ENCODE peak calls at places on chromosomes 11 and 22, in six cellular contexts. R is K562, A is iPS DF 6.9, M is breast epithelium, N is keratinocyte, G is psoas muscle. C is an unnamed sample.
A peak's percentile ranks its signal among the peaks of the same experiment; 100 is the strongest.

GRCh38 chr22:20750461-20751184 is 23.3 kb upstream of the SERPIND1 start:
- DNase-seq in N (peak; percentile 28), G (peak; percentile 82), R (no peak), A (no peak), M (peak; percentile 62), C (no peak)

GRCh38 chr11:11230802-11231562 is 122.1 kb downstream of the CSNK2A3 start:
- DNase-seq in N (no peak), A (peak; percentile 22), M (no peak), G (no peak), R (peak; percentile 25), C (no peak)

GRCh38 chr11:121889168-121889567 is 226.8 kb downstream of the BLID start:
- DNase-seq in N (no peak), A (no peak), M (no peak), R (no peak), G (peak; percentile 23), C (no peak)

GRCh38 chr11:20308601-20309000 is 54.9 kb upstream of the HTATIP2 start:
- DNase-seq in G (no peak), M (no peak), N (no peak), A (no peak), R (no peak), C (no peak)

GRCh38 chr11:33703771-33704170 is 3.1 kb upstream of the C11orf91 start:
- DNase-seq in R (no peak), M (peak; percentile 63), G (peak; percentile 37), N (no peak), A (no peak), C (no peak)

GRCh38 chr11:126268361-126268707 is 361 bp downstream of the SRPRA start:
- DNase-seq in R (peak; percentile 76), M (no peak), N (no peak), G (no peak), A (no peak), C (no peak)

GRCh38 chr11:118264568-118265470 is 722 bp upstream of the MPZL2 start:
- DNase-seq in N (no peak), M (no peak), R (no peak), G (no peak), A (no peak), C (no peak)

GRCh38 chr11:697028-697491 is 1.4 kb downstream of the TMEM80 start:
- DNase-seq in G (no peak), A (no peak), R (no peak), N (no peak), M (no peak), C (no peak)

GRCh38 chr11:60838132-60838531 is 3.8 kb upstream of the CCDC86 start:
- DNase-seq in M (no peak), G (no peak), N (no peak), R (peak; percentile 64), A (no peak), C (no peak)

GRCh38 chr11:77821349-77821851 is 456 bp downstream of the AAMDC start:
- DNase-seq in G (peak; percentile 22), M (no peak), N (no peak), A (no peak), R (no peak), C (peak; percentile 63)

GRCh38 chr11:61666684-61667297 is 13.4 kb upstream of the DAGLA start:
- DNase-seq in M (no peak), G (no peak), R (no peak), A (no peak), N (no peak), C (no peak)

GRCh38 chr11:47143322-47143721 is 33.4 kb downstream of the ARFGAP2 start:
- DNase-seq in M (peak; percentile 83), A (no peak), R (no peak), N (no peak), G (no peak), C (no peak)

GRCh38 chr11:34669458-34669857 is 48.6 kb downstream of the EHF start:
- DNase-seq in A (no peak), R (no peak), G (no peak), N (no peak), M (no peak), C (no peak)

GRCh38 chr11:21838422-21838821 is 354.5 kb upstream of the ANO5 start:
- DNase-seq in R (no peak), A (no peak), G (no peak), M (no peak), N (no peak), C (no peak)

GRCh38 chr11:6297831-6298230 is 22.5 kb downstream of the CAVIN3 start:
- DNase-seq in M (no peak), A (no peak), G (no peak), R (no peak), N (no peak), C (no peak)

GRCh38 chr22:47060718-47061117 is 298.3 kb downstream of the TBC1D22A start:
- DNase-seq in N (no peak), A (no peak), G (no peak), M (no peak), R (no peak), C (no peak)

GRCh38 chr11:93216511-93217121 is 18.8 kb upstream of the SLC36A4 start:
- DNase-seq in A (no peak), G (no peak), R (no peak), N (no peak), M (no peak), C (no peak)

GRCh38 chr11:62012451-62013265 is 45.2 kb upstream of the FTH1 start:
- DNase-seq in G (no peak), R (no peak), N (no peak), M (peak; percentile 90), A (no peak), C (no peak)

GRCh38 chr11:35305670-35306382 is 113.5 kb downstream of the SLC1A2 start:
- DNase-seq in G (no peak), M (no peak), R (peak; percentile 50), A (peak; percentile 43), N (no peak), C (no peak)

GRCh38 chr11:117950999-117951961 is 22.1 kb upstream of the TMPRSS13 start:
- DNase-seq in A (no peak), N (no peak), G (no peak), R (no peak), M (no peak), C (no peak)

GRCh38 chr11:12762283-12762682 is 88.1 kb downstream of the TEAD1 start:
- DNase-seq in A (no peak), G (no peak), M (no peak), N (no peak), R (no peak), C (no peak)

GRCh38 chr11:105177658-105178057 is 38.1 kb upstream of the CARD18 start:
- DNase-seq in G (no peak), N (no peak), R (no peak), M (no peak), A (no peak), C (no peak)

DNA sequence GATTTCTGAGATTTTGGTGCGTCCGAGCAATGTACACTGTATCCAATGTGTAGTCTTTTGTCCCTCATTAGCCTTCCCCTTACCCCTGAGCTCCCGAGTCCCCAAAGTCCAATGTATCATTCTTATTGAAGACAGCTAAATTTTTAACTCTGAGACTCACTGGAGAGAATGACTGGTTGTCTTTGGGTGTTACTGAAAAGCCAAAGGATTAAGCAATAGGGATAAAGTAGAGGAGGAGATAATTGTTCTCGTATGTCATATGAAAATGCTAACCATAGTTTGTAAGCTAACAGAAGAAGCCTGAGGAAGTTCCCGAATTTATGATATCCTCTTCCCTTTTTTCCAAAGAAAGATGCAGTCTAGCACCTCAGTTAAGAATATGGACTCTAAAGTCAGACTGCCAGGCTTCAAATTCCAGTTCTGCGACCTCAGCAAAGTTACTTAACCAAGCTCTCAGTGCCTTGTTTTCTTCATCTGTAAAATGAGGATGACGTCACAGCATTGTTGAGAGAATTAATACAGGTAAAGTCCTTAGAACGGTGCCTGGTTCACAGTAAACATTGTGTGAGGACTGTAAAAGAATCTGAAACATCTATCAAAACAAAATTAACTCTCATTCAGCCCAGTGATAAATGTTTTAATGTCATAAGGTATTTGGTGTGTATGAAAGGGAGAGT is 1.6 kb upstream of the MSANTD2 start:
- DNase-seq in A (no peak), R (no peak), N (no peak), G (no peak), M (no peak), C (no peak)
- H3K4me3 ChIP-seq in A (no peak overlapping the region), R (no peak overlapping the region), N (no peak overlapping the region), G (peak overlapping the region; percentile 98), M (no peak overlapping the region), C (no peak overlapping the region)

GRCh38 chr11:1807628-1807995 is 27.2 kb upstream of the SYT8 start:
- DNase-seq in M (no peak), G (no peak), R (peak; percentile 44), A (no peak), N (no peak), C (no peak)

GRCh38 chr11:1810761-1811160 is 24.0 kb upstream of the SYT8 start:
- DNase-seq in M (no peak), A (no peak), N (no peak), G (no peak), R (no peak), C (no peak)

GRCh38 chr11:1803246-1803645 is 31.5 kb upstream of the SYT8 start:
- DNase-seq in G (no peak), M (no peak), A (no peak), N (no peak), R (no peak), C (no peak)

DNA sequence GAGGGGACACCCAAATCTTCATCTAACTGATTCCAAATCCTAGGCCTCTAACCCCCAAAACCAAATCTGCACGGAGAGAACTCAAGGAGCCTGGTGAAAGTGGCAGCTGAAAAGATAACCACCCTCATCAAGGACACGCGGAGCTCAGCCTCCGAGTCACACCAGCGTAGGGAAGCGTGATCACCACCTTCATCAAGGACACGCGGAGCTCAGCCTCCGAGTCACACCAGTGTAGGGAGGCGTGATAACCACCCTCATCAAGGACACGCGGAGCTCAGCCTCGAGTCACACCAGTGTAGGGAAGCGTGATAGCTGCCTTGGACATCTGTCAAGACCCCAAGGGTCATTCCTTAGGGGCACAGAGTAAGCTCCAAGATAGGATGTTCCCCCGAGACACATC is 29.3 kb upstream of the SYT8 start:
- DNase-seq in M (no peak), R (no peak), A (no peak), G (no peak), N (no peak), C (no peak)
- H3K4me1 ChIP-seq in M (no peaks in the 10 kb centered on the region), R (peaks cover 4% of the 10 kb centered on the region), A (no peaks in the 10 kb centered on the region), G (no peaks in the 10 kb centered on the region), N (peaks cover 2% of the 10 kb centered on the region), C (no peaks in the 10 kb centered on the region)

GRCh38 chr22:26912985-26913384 is 255.6 kb downstream of the MIAT start:
- DNase-seq in N (no peak), R (no peak), M (no peak), A (no peak), G (no peak), C (no peak)
- H3K27me3 ChIP-seq in N (peaks cover 6% of the 10 kb centered on the region), R (peaks cover 7% of the 10 kb centered on the region), M (no peaks in the 10 kb centered on the region), A (no peaks in the 10 kb centered on the region), G (peaks cover 65% of the 10 kb centered on the region), C (no peaks in the 10 kb centered on the region)

DNA sequence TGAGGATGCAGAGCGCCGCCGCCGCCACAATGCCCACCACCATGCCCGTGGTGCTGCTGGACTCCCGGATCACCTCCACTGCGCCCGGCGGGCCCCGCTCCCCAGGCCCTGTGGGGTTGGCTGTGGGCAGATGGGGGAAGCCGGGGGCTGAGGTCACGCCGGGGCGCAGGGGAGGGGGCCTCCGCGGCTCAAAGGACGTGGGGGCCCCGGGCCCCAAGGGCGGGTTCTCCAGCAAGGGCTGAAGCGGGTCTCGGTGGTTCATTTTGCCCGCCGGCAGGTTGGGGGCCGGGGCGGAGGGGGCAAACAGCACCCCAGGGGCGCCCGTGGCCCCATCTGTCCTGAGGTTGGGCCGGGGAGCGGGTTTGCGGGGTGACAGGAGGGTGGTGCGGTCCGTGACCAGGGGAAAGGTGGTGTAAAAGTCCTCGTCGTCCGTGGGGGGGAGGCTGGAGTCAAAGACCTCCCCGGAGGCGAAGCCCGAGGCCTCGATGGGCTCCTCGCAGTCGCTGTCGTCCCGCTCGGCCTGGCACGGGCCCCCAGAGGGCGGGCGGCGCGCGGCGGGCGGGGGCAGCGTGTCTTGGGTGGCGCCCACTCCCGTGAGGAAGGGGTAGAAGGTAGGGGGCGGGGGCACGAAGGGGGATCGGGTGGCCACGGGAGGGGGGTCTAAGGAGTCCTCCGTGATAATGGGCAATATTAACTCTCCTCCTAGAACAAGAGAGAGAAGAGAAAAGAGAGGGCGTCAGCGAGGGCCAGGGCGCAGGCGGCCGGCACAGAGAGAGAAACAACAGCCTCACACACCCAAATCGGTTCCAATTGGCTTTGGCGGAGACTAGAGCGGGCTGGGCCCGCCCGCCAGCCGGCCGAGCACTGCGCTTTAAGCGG is 16.6 kb downstream of the SLC22A12 start:
- DNase-seq in R (no peak), G (no peak), M (peak; percentile 27), N (no peak), A (no peak), C (peak; percentile 70)
- H3K4me3 ChIP-seq in R (no peak overlapping the region), G (peak overlapping the region; percentile 25), M (peak overlapping the region; percentile 21), N (no peak overlapping the region), A (no peak overlapping the region), C (peak overlapping the region; percentile 58)